ENCODE peak calls at places on chromosomes 3 and 15, in nine cellular contexts. L, G, K, H, A, Z, T, M and Y are unnamed samples.

GRCh38 chr3:11624161-11624560 is 19.6 kb downstream of the VGLL4 start:
- DNase-seq in Z (no peak), A (no peak), M (no peak), K (no peak), L (no peak), H (no peak), G (no peak), T (no peak), Y (no peak)

GRCh38 chr3:77795013-77795412 is 755.1 kb downstream of the ROBO2 start:
- DNase-seq in K (no peak), L (peak; percentile 24), H (no peak), M (no peak), G (peak; percentile 28), Z (no peak), T (no peak), A (no peak), Y (no peak)

GRCh38 chr3:15268033-15268631 is 62.1 kb downstream of the CAPN7 start:
- DNase-seq in L (peak; percentile 88), T (peak; percentile 59), K (peak; percentile 87), Z (peak; percentile 68), A (peak; percentile 78), G (peak; percentile 86), H (peak; percentile 77), M (peak; percentile 84), Y (peak; percentile 71)

GRCh38 chr15:90401499-90401898 is 13.5 kb downstream of the IQGAP1 start:
- DNase-seq in H (no peak), T (no peak), Z (no peak), A (no peak), G (no peak), K (no peak), L (no peak), M (no peak), Y (no peak)

GRCh38 chr3:66372681-66373350 is 128.0 kb downstream of the LRIG1 start:
- DNase-seq in L (peak; percentile 50), H (no peak), M (no peak), A (no peak), G (no peak), K (no peak), Z (no peak), T (peak; percentile 10), Y (no peak)

GRCh38 chr15:31125061-31125460 is 23.5 kb upstream of the TRPM1 start:
- DNase-seq in G (no peak), A (no peak), L (no peak), H (no peak), T (no peak), Z (no peak), M (no peak), K (no peak), Y (no peak)

GRCh38 chr3:133733226-133733625 is 13.0 kb upstream of the TF start:
- DNase-seq in K (no peak), Z (no peak), H (no peak), L (no peak), G (no peak), M (no peak), T (peak; percentile 86), A (no peak), Y (no peak)

GRCh38 chr3:29181149-29181780 is 99.6 kb upstream of the RBMS3 start:
- DNase-seq in G (no peak), A (no peak), L (no peak), M (no peak), T (peak; percentile 17), H (no peak), Z (no peak), K (no peak), Y (no peak)

GRCh38 chr3:17075907-17076306 is 191.2 kb downstream of the PLCL2 start:
- DNase-seq in M (no peak), T (no peak), Z (no peak), H (no peak), K (no peak), L (no peak), G (no peak), A (no peak), Y (no peak)

GRCh38 chr3:51672083-51672475 is 1.0 kb downstream of the TEX264 start:
- DNase-seq in A (no peak), Z (no peak), L (no peak), M (no peak), K (peak; percentile 50), H (no peak), T (no peak), G (no peak), Y (no peak)

GRCh38 chr3:81743096-81744025 is 18.1 kb downstream of the GBE1 start:
- DNase-seq in Z (no peak), L (no peak), G (no peak), A (no peak), T (no peak), M (peak; percentile 22), K (no peak), H (no peak), Y (no peak)
- TF ChIP-seq POLR2AphosphoS5 in Z (no peak), L (peak; percentile 66), G (peak; percentile 43), A (no peak), T (no peak), M (peak; percentile 21), K (no peak), H (peak; percentile 5), Y (no peak)

GRCh38 chr3:156530969-156531368 is 23.9 kb downstream of the SSR3 start:
- DNase-seq in L (no peak), K (no peak), H (no peak), G (no peak), A (no peak), M (no peak), T (no peak), Z (no peak), Y (no peak)
- TF ChIP-seq POLR2A in L (no peak), K (no peak), H (no peak), G (no peak), A (no peak), M (no peak), T (no peak), Z (no peak), Y (no peak)

GRCh38 chr3:171687998-171688397 is 122.3 kb downstream of the PLD1 start:
- DNase-seq in Z (no peak), M (no peak), A (no peak), H (no peak), L (no peak), K (no peak), G (no peak), T (no peak), Y (no peak)
- TF ChIP-seq POLR2AphosphoS5 in Z (no peak), M (no peak), A (no peak), H (no peak), L (no peak), K (no peak), G (no peak), T (no peak), Y (no peak)

DNA sequence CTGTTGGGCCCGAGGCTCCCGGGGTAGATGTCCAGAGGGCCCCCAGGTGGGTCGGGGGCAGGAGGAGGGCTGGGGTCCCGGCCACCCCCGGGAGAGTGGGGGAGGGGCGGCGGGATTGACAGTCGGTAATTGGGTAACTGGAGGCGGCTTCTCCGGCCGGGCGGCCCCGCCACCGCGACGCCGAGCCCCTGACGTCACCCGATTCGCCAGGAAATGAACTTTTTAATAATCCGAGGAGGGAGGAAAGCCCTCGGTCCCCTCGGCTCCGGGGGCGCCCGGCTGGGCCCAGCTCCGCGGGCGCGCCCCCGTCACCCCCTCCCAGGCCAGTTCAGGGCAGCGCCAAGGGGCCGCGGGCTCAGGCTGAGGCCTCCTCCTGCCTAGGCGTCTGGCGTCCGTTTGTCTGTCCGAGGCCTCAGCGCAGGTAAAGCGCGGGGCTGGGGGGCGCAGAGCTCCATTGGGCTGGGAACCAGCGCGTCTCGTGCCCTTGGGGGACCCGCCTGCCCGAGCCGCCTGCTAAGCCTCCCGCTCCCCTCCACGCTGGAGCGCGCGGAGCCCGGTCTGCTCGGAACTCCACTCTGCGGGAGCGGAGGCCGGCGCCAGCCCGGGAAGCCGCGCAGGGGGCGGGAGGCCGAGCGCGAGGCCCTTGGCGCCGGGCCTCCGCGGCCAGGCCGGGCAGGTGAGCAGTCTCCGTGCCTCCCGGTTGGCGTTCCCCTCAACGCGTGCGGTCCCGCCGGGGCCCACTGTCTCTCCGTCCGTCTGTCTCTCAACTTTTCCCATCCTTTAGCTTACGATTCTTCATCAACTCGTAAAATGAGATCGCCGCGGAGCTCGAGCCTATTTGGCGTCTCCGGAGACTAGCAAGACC is 3.8 kb downstream of the GATA2 start:
- DNase-seq in M (peak; percentile 54), K (peak; percentile 69), H (peak; percentile 78), A (no peak), L (no peak), G (no peak), Z (no peak), T (peak; percentile 65), Y (no peak)
- TF ChIP-seq POLR2A in M (peak; percentile 47), K (no peak), H (peak; percentile 87), A (no peak), L (no peak), G (no peak), Z (no peak), T (no peak), Y (no peak)

DNA sequence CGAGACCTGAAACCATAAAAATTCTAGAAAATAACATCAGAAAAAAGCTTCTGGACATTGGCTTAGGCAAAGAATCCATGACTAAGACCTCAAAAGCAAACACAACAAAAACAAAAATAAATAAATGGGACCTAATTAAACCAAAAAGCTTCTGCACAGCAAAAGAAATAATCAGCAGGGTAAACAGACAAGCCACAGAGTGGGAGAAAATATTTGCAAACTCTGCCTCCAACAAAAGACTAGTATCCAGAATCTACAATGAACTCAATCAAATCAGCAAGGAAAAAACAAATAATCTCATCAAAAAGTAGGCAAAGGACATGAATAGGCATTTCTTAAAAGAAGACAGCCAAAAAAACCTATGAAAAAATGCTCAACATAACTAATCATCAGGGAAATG is 59.6 kb downstream of the DNAH12 start:
- DNase-seq in Z (no peak), K (no peak), A (no peak), M (no peak), H (no peak), G (no peak), T (no peak), L (no peak), Y (no peak)
- TF ChIP-seq POLR2AphosphoS5 in Z (no peak), K (no peak), A (no peak), M (no peak), H (no peak), G (no peak), T (no peak), L (no peak), Y (no peak)

DNA sequence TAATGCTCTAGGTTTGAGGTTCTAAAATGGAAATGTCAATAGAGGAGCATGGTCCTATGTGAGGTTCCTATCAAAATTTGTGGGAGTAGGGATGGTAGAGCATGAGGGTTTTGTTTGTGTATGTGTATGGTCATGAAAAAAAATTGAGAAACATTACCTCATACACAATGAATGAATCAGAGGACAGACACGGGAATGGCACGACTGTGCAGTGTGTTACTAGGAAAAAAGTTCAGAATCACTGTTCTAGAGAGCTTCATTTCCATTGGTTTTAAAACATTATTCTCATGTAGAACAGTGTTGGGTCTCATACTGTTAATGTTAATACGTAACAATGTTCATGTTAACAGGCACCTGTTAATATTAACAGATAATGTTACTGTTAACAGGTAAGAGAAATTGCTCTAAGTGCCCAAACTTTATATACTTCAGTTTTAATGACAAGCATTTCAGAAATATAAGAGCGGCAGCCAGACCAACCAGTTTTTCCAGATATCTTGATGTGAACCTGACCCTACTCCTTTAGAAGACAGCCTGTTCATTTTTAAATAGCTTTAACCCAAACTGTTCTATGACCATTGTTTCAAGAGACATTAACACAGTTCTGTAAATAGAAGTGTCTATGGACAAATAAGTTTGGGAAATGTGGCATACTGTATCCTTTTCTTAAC is 48.0 kb downstream of the SLC15A2 start:
- DNase-seq in A (no peak), Z (no peak), K (no peak), H (peak; percentile 53), L (peak; percentile 57), M (no peak), G (no peak), T (no peak), Y (no peak)
- TF ChIP-seq POLR2A in A (no peak), Z (no peak), K (no peak), H (no peak), L (no peak), M (no peak), G (no peak), T (no peak), Y (no peak)

GRCh38 chr15:68536331-68537095 is 42.3 kb upstream of the CORO2B start:
- DNase-seq in K (no peak), H (no peak), M (no peak), T (no peak), L (no peak), A (no peak), Z (no peak), G (no peak), Y (no peak)
- TF ChIP-seq POLR2AphosphoS5 in K (no peak), H (no peak), M (no peak), T (no peak), L (no peak), A (no peak), Z (no peak), G (no peak), Y (no peak)